ENCODE peak calls at places on chromosomes 11 and 22, in six cellular contexts. M, H, G, I, T and O are unnamed samples.

GRCh38 chr22:48449466-48450187 is 1378.0 kb downstream of the BRD1 start:
- DNase-seq in M (no peak), H (no peak), G (no peak), I (no peak), T (no peak), O (no peak)

GRCh38 chr11:103586756-103587155 is 449.7 kb upstream of the DDI1 start:
- DNase-seq in M (no peak), H (no peak), G (no peak), I (no peak), T (no peak), O (no peak)

GRCh38 chr22:45511847-45512261 is 9.2 kb downstream of the FBLN1 start:
- DNase-seq in M (no peak), H (no peak), G (peak; percentile 89), I (no peak), T (no peak), O (no peak)

GRCh38 chr11:203945-204586 is 3.1 kb downstream of the BET1L start:
- DNase-seq in M (no peak), H (peak; percentile 49), G (no peak), I (no peak), T (no peak), O (no peak)

GRCh38 chr22:27175444-27175843 is 518.1 kb downstream of the MIAT start:
- DNase-seq in M (no peak), H (no peak), G (no peak), I (no peak), T (no peak), O (no peak)

GRCh38 chr11:104098555-104098954 is 62.1 kb downstream of the DDI1 start:
- DNase-seq in M (no peak), H (no peak), G (peak; percentile 25), I (no peak), T (no peak), O (no peak)

GRCh38 chr11:119727523-119728081 is 1.4 kb downstream of the NECTIN1 start:
- DNase-seq in M (peak; percentile 74), H (peak; percentile 69), G (peak; percentile 10), I (no peak), T (no peak), O (peak; percentile 24)

GRCh38 chr11:35275808-35276170 is 136.8 kb downstream of the CD44 start:
- DNase-seq in M (no peak), H (no peak), G (no peak), I (no peak), T (no peak), O (no peak)

GRCh38 chr11:17504330-17505107 is 27.9 kb upstream of the ABCC8 start:
- DNase-seq in M (peak; percentile 83), H (peak; percentile 93), G (peak; percentile 77), I (peak; percentile 63), T (peak; percentile 57), O (peak; percentile 30)

GRCh38 chr11:88523362-88524028 is 186.0 kb upstream of the CTSC start:
- DNase-seq in M (no peak), H (no peak), G (peak; percentile 22), I (no peak), T (no peak), O (no peak)

GRCh38 chr11:35347921-35348331 is 71.4 kb downstream of the SLC1A2 start:
- DNase-seq in M (no peak), H (no peak), G (peak; percentile 48), I (no peak), T (no peak), O (no peak)

GRCh38 chr22:35230839-35231584 is 26.3 kb upstream of the HMGXB4 start:
- DNase-seq in M (no peak), H (no peak), G (no peak), I (no peak), T (no peak), O (no peak)

GRCh38 chr11:91846002-91846401 is 378.6 kb upstream of the FAT3 start:
- DNase-seq in M (no peak), H (no peak), G (no peak), I (no peak), T (no peak), O (no peak)

GRCh38 chr11:117081908-117082307 is 16.3 kb downstream of the SIK3 start:
- DNase-seq in M (no peak), H (no peak), G (no peak), I (no peak), T (no peak), O (no peak)

GRCh38 chr11:134789104-134789503 is 377.1 kb upstream of the B3GAT1 start:
- DNase-seq in M (no peak), H (no peak), G (no peak), I (no peak), T (no peak), O (no peak)

GRCh38 chr11:119806064-119806915 is 77.3 kb upstream of the NECTIN1 start:
- DNase-seq in M (peak; percentile 69), H (no peak), G (no peak), I (no peak), T (no peak), O (no peak)

GRCh38 chr11:101010899-101011298 is 118.7 kb downstream of the PGR start:
- DNase-seq in M (no peak), H (no peak), G (no peak), I (no peak), T (no peak), O (no peak)

GRCh38 chr11:117792241-117792640 is 4.8 kb downstream of the DSCAML1 start:
- DNase-seq in M (no peak), H (no peak), G (no peak), I (no peak), T (no peak), O (no peak)

GRCh38 chr22:37802310-37803194 is 5.2 kb upstream of the GCAT start:
- DNase-seq in M (peak; percentile 80), H (peak; percentile 63), G (peak; percentile 65), I (no peak), T (no peak), O (no peak)

GRCh38 chr11:125946712-125947418 is 1.0 kb downstream of the VSIG10L2 start:
- DNase-seq in M (no peak), H (peak; percentile 42), G (no peak), I (no peak), T (no peak), O (no peak)

GRCh38 chr11:45142241-45142885 is 4.1 kb upstream of the PRDM11 start:
- DNase-seq in M (no peak), H (peak; percentile 46), G (peak; percentile 25), I (no peak), T (no peak), O (no peak)

GRCh38 chr11:45021001-45021400 is 70.3 kb upstream of the TP53I11 start:
- DNase-seq in M (no peak), H (no peak), G (peak; percentile 40), I (no peak), T (no peak), O (peak; percentile 31)

GRCh38 chr11:65066805-65067291 is 8.5 kb upstream of the NAALADL1 start:
- DNase-seq in M (no peak), H (no peak), G (no peak), I (no peak), T (no peak), O (no peak)

GRCh38 chr11:77259681-77260080 is 41.8 kb downstream of the GDPD4 start:
- DNase-seq in M (no peak), H (no peak), G (peak; percentile 47), I (no peak), T (no peak), O (no peak)

GRCh38 chr22:36331912-36332622 is 55.7 kb downstream of the MYH9 start:
- DNase-seq in M (no peak), H (peak; percentile 78), G (peak; percentile 63), I (peak; percentile 54), T (no peak), O (no peak)

GRCh38 chr22:44991218-44991617 is 18.6 kb downstream of the PHF21B start:
- DNase-seq in M (no peak), H (no peak), G (no peak), I (no peak), T (no peak), O (no peak)

GRCh38 chr11:92527467-92527866 is 302.8 kb downstream of the FAT3 start:
- DNase-seq in M (no peak), H (no peak), G (peak; percentile 1), I (no peak), T (no peak), O (no peak)

GRCh38 chr11:96075532-96075959 is 151.6 kb upstream of the MTMR2 start:
- DNase-seq in M (no peak), H (no peak), G (no peak), I (no peak), T (no peak), O (no peak)

GRCh38 chr22:41883400-41883799 is 31.5 kb downstream of the SHISA8 start:
- DNase-seq in M (no peak), H (no peak), G (no peak), I (no peak), T (no peak), O (no peak)

GRCh38 chr11:67382481-67383136 is 9.2 kb upstream of the RAD9A start:
- DNase-seq in M (peak; percentile 89), H (peak; percentile 94), G (peak; percentile 82), I (peak; percentile 76), T (peak; percentile 70), O (peak; percentile 75)

GRCh38 chr11:132874638-132875037 is 657.7 kb downstream of the OPCML start:
- DNase-seq in M (no peak), H (no peak), G (no peak), I (no peak), T (no peak), O (no peak)

GRCh38 chr11:115290479-115291390 is 213.5 kb downstream of the CADM1 start:
- DNase-seq in M (no peak), H (no peak), G (no peak), I (no peak), T (no peak), O (no peak)

GRCh38 chr11:13288375-13289029 is 10.9 kb downstream of the BMAL1 start:
- DNase-seq in M (no peak), H (no peak), G (no peak), I (no peak), T (no peak), O (no peak)

GRCh38 chr11:554824-555499 is 5.6 kb downstream of the LMNTD2 start:
- DNase-seq in M (peak; percentile 84), H (peak; percentile 87), G (peak; percentile 34), I (peak; percentile 76), T (peak; percentile 54), O (peak; percentile 53)